ENCODE peak calls at places on chromosomes 11 and 22, in four cellular contexts. N, Y, Z and W are unnamed samples.

GRCh38 chr11:59918987-59919589 is 19.1 kb upstream of the OOSP1 start:
- DNase-seq in N (peak; percentile 56), Y (no peak), Z (peak; percentile 68), W (peak; percentile 29)

GRCh38 chr11:7449196-7449840 is 36.0 kb upstream of the OLFML1 start:
- DNase-seq in N (no peak), Y (no peak), Z (no peak), W (no peak)

GRCh38 chr11:86608251-86608799 is 64.1 kb downstream of the ME3 start:
- DNase-seq in N (peak; percentile 86), Y (no peak), Z (peak; percentile 72), W (peak; percentile 64)

GRCh38 chr22:35712672-35713071 is 5.0 kb upstream of the APOL5 start:
- DNase-seq in N (no peak), Y (no peak), Z (no peak), W (no peak)

GRCh38 chr11:57515332-57516060 is at the start of gene SLC43A1:
- DNase-seq in N (peak; percentile 72), Y (no peak), Z (no peak), W (peak; percentile 55)

GRCh38 chr11:26234451-26234850 is 97.5 kb upstream of the ANO3 start:
- DNase-seq in N (no peak), Y (no peak), Z (peak; percentile 80), W (no peak)

GRCh38 chr11:62737196-62737595 is 8.9 kb downstream of the TTC9C start:
- DNase-seq in N (no peak), Y (no peak), Z (no peak), W (no peak)

GRCh38 chr22:30564766-30565118 is 9.7 kb downstream of the GAL3ST1 start:
- DNase-seq in N (no peak), Y (no peak), Z (no peak), W (no peak)

GRCh38 chr11:34002420-34002819 is 49.1 kb upstream of the CAPRIN1 start:
- DNase-seq in N (no peak), Y (no peak), Z (no peak), W (no peak)

GRCh38 chr22:24460418-24461089 is 33.2 kb downstream of the ADORA2A start:
- DNase-seq in N (peak; percentile 47), Y (no peak), Z (no peak), W (no peak)

GRCh38 chr11:7031346-7031957 is 11.2 kb downstream of the NLRP14 start:
- DNase-seq in N (no peak), Y (no peak), Z (no peak), W (no peak)

GRCh38 chr11:75031224-75031753 is 42.6 kb downstream of the NEU3 start:
- DNase-seq in N (peak; percentile 86), Y (no peak), Z (peak; percentile 48), W (peak; percentile 40)

GRCh38 chr11:100735949-100736675 is 49.0 kb downstream of the ARHGAP42 start:
- DNase-seq in N (peak; percentile 59), Y (no peak), Z (peak; percentile 32), W (no peak)

GRCh38 chr11:72589802-72590761 is 84.1 kb downstream of the PDE2A start:
- DNase-seq in N (peak; percentile 27), Y (peak; percentile 16), Z (no peak), W (no peak)

GRCh38 chr11:108873305-108873704 is 208.4 kb downstream of the DDX10 start:
- DNase-seq in N (peak; percentile 55), Y (no peak), Z (peak; percentile 51), W (no peak)

GRCh38 chr11:96755752-96756151 is 365.9 kb downstream of the JRKL start:
- DNase-seq in N (no peak), Y (no peak), Z (no peak), W (no peak)

GRCh38 chr11:44797886-44798683 is 71.3 kb downstream of the TSPAN18 start:
- DNase-seq in N (peak; percentile 41), Y (no peak), Z (no peak), W (no peak)

GRCh38 chr22:49950396-49950994 is 10.1 kb upstream of the PIM3 start:
- DNase-seq in N (no peak), Y (no peak), Z (no peak), W (no peak)

GRCh38 chr11:29351301-29351873 is 665.4 kb downstream of the KCNA4 start:
- DNase-seq in N (no peak), Y (no peak), Z (no peak), W (no peak)

GRCh38 chr11:77672276-77672675 is 34.7 kb upstream of the CLNS1A start:
- DNase-seq in N (peak; percentile 96), Y (no peak), Z (peak; percentile 38), W (no peak)

GRCh38 chr22:19891350-19892248 is 36.9 kb upstream of the GNB1L start:
- DNase-seq in N (peak; percentile 79), Y (peak; percentile 45), Z (peak; percentile 85), W (peak; percentile 75)

GRCh38 chr22:44202261-44202789 is 21.6 kb downstream of the PARVG start:
- DNase-seq in N (peak; percentile 77), Y (no peak), Z (no peak), W (peak; percentile 71)

GRCh38 chr11:112302226-112302868 is 41.7 kb upstream of the PLET1 start:
- DNase-seq in N (peak; percentile 32), Y (no peak), Z (no peak), W (no peak)

DNA sequence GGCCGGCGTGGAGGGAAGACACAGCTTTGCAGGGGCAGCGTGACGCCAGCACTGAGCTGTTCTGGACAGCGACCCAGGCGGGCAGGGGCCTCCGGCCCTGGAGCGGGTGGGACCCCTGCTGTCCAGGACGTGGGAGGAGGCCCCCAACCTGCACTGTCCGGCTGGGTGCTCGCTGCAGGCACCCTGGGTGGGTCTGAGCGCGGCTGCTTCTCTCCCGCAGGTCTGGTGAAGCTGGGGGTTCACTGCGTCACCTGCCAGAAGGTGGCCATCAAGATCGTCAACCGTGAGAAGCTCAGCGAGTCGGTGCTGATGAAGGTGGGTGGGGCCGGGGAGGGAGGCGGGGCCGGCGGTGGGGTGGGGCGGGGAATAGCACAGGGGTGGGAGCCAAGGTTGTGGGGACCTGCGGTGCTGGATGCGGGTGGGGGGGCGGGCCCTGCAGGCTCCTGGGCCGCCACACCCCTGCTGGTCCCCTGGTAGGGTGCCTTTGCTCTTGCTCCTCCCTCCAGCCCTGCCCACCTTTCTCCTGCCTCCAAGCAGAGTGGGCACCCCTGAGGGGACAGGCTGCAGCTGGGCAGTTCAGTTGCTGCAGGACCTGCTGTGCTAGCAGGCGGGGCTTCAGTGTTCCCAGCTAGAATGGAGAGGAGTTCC is 46.2 kb downstream of the BRSK2 start:
- DNase-seq in N (no peak), Y (no peak), Z (no peak), W (no peak)
- H3K4me1 ChIP-seq in N (peaks cover 30% of the 10 kb centered on the region), Y (no peaks in the 10 kb centered on the region), Z (no peaks in the 10 kb centered on the region), W (no peaks in the 10 kb centered on the region)

DNA sequence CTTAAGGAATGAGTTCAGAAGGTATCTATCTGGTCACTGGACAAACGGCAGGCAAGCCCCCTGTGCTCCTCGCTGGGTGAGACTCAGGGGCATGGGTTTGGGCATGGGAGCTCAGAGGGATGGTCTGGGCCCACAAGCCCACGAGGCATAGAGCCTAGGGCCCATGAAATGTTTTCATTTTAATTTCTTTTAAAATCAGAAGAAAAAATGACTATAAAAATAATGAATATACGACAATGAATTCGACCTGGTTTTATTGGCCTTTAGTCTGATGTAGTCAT is 77.9 kb upstream of the WNT7B start:
- DNase-seq in N (no peak), Y (no peak), Z (no peak), W (no peak)
- H3K27ac ChIP-seq in N (no peak overlapping the region), Y (no peak overlapping the region), Z (peak overlapping the region; percentile 87), W (peak overlapping the region; percentile 75)

GRCh38 chr22:46688949-46689348 is 49.1 kb downstream of the CERK start:
- DNase-seq in N (no peak), Y (no peak), Z (no peak), W (no peak)
- H3K4me3 ChIP-seq in N (no peak overlapping the region), Y (no peak overlapping the region), Z (no peak overlapping the region), W (no peak overlapping the region)

GRCh38 chr11:46346886-46347636 is at the start of gene DGKZ:
- DNase-seq in N (peak; percentile 88), Y (peak; percentile 87), Z (peak; percentile 81), W (peak; percentile 78)
- H3K4me1 ChIP-seq in N (peaks cover 30% of the 10 kb centered on the region), Y (peaks cover 80% of the 10 kb centered on the region), Z (peaks cover 49% of the 10 kb centered on the region), W (peaks cover 17% of the 10 kb centered on the region)

GRCh38 chr11:67408437-67409200 is 4.7 kb downstream of the TBC1D10C start:
- DNase-seq in N (no peak), Y (no peak), Z (no peak), W (no peak)
- H3K27ac ChIP-seq in N (no peak overlapping the region), Y (peak overlapping the region; percentile 57), Z (no peak overlapping the region), W (no peak overlapping the region)

GRCh38 chr11:35523861-35524260 is 1.6 kb downstream of the PAMR1 start:
- DNase-seq in N (no peak), Y (no peak), Z (no peak), W (no peak)
- H3K4me3 ChIP-seq in N (no peak overlapping the region), Y (no peak overlapping the region), Z (no peak overlapping the region), W (no peak overlapping the region)